ENCODE peak calls at places on chromosomes 13 and 19, in nine cellular contexts. E is thoracic aorta, W is WTC11, A is fibroblast of pulmonary artery, J is heart right ventricle, H is body of pancreas, D is mucosa of descending colon, O is Peyer's patch, C is mammary epithelial cell. K is an unnamed sample.

GRCh38 chr13:43698743-43699142 is 88.0 kb downstream of the ENOX1 start:
- DNase-seq in J (no peak), D (no peak), A (peak), W (no peak), H (no peak), E (no peak), C (no peak), O (no peak), K (no peak)

GRCh38 chr13:102214956-102215355 is 186.9 kb downstream of the FGF14 start:
- DNase-seq in E (no peak), D (no peak), A (no peak), J (no peak), H (no peak), C (no peak), W (no peak), O (no peak), K (no peak)

GRCh38 chr13:110108348-110109139 is 198.4 kb downstream of the COL4A1 start:
- DNase-seq in O (no peak), A (peak), H (peak), E (peak), C (peak), W (peak), J (peak), D (peak), K (no peak)

GRCh38 chr13:72891423-72891822 is 109.5 kb downstream of the PIBF1 start:
- DNase-seq in C (no peak), W (no peak), O (no peak), H (no peak), D (no peak), E (no peak), J (no peak), A (no peak), K (no peak)

GRCh38 chr19:39874404-39874803 is 28.2 kb upstream of the FBL start:
- DNase-seq in D (no peak), C (no peak), A (no peak), W (no peak), H (no peak), O (no peak), E (no peak), J (no peak), K (no peak)

GRCh38 chr13:48411281-48412099 is 1.4 kb downstream of the LPAR6 start:
- DNase-seq in H (no peak), J (no peak), D (no peak), E (no peak), W (no peak), O (no peak), A (no peak), C (no peak), K (no peak)

GRCh38 chr13:65932587-65933239 is 1297.4 kb downstream of the PCDH9 start:
- DNase-seq in D (no peak), H (no peak), O (no peak), C (peak), A (no peak), J (no peak), E (no peak), W (no peak), K (no peak)

GRCh38 chr13:75256922-75257321 is 225.0 kb downstream of the TBC1D4 start:
- DNase-seq in C (peak), A (no peak), E (no peak), H (no peak), D (no peak), W (no peak), O (no peak), J (no peak), K (no peak)

GRCh38 chr13:51906581-51906980 is 44.8 kb downstream of the CCDC70 start:
- DNase-seq in E (no peak), W (no peak), H (peak), O (no peak), C (no peak), D (no peak), J (no peak), A (no peak), K (no peak)

GRCh38 chr13:87376081-87376480 is 295.1 kb upstream of the SLITRK5 start:
- DNase-seq in W (no peak), A (no peak), E (no peak), O (no peak), H (no peak), D (no peak), J (no peak), C (peak), K (no peak)

DNA sequence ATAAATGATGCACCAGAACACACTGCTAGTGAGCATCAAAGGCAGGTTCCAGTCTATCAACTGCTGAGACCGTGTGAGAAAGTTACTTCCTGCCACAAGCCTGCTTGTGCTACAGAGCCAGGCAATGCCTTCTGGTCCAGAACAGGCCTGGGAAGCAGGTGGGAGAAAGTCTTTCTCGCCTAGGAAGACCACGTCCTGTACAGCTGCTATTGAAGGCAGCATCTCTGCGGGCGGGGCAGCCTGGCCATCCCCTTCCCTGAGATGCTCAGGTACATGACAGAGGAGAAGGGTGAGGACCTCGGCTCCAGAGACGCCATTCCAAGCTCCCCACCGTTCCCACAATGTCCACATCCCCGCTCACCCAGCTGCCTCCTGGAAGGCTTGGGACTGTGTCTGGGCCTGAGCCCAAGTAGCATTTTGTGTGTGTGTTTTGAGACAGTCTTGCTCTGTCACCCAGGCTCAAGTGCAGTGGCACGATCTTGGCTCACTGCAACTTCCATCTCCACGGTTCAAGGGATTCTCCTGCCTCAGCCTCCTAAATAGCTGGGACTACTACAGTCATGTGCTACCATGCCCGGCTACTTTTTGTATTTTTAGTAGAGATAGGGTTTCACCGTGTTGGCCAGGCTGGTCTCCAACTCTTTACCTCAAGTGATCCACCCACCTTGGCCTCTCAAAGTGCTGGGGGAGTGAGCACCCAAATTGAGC is 3.4 kb downstream of the RFX1 start:
- DNase-seq in C (no peak), D (no peak), O (peak), E (no peak), J (no peak), A (no peak), W (no peak), H (no peak), K (no peak)
- TF ChIP-seq CTCF in C (no peak), D (no peak), O (no peak), E (no peak), J (no peak), A (no peak), W (no peak), H (no peak), K (no peak)

GRCh38 chr19:17778621-17779280 is 16.2 kb upstream of the B3GNT3 start:
- DNase-seq in J (no peak), C (no peak), A (no peak), W (peak), D (peak), H (no peak), E (no peak), O (no peak), K (no peak)

GRCh38 chr19:17775991-17776803 is 18.7 kb upstream of the B3GNT3 start:
- DNase-seq in A (no peak), H (no peak), W (no peak), J (no peak), O (peak), C (no peak), D (no peak), E (no peak), K (peak)

GRCh38 chr19:17772172-17772571 is 20.9 kb downstream of the FCHO1 start:
- DNase-seq in A (peak), D (no peak), E (no peak), W (no peak), J (no peak), O (no peak), H (no peak), C (no peak), K (no peak)

GRCh38 chr19:17777840-17778620 is 16.9 kb upstream of the B3GNT3 start:
- DNase-seq in D (peak), J (no peak), O (peak), A (peak), W (peak), H (peak), C (no peak), E (no peak), K (peak)

DNA sequence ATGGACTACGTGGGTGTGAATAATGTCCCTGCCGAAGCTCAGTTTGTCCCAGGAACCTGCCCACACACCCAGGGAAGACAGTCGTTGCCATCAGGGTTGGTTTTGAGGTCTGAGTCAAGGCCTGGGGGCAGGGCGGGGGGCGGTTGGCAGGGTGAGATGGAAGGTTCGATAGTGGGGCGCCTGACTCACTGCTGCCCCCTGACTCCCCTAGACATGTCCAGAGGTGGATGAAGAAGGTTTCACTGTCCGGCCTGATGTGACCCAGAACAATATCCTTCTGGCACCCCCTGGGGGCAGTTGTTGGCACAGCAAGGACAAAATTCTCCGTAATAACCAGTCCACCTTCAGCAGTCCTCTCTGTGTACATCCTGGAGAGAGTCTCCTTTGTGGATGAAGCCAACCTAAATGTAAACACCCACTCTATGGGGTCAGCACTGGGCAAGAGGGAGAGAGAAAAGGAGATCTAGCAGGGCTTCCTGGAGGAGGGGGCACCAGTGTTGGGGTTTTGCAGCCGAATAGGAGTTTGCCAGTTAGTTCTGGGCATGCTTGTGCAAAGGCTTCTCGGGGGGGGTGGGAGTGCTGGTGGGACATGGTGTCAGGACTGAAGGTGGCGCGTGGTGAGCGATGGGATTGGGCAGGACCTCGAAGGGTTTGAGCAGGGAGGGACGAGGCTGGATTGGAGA is 19.6 kb upstream of the B3GNT3 start:
- DNase-seq in W (peak), C (no peak), O (peak), A (peak), H (peak), D (peak), J (no peak), E (no peak), K (no peak)
- TF ChIP-seq CTCF in W (peak), C (peak), O (peak), A (peak), H (peak), D (peak), J (peak), E (peak), K (no peak)

GRCh38 chr19:13959962-13960862 is 7.9 kb downstream of the DCAF15 start:
- DNase-seq in W (peak), J (no peak), D (no peak), A (no peak), E (no peak), C (no peak), O (no peak), H (no peak), K (no peak)
- TF ChIP-seq CTCF in W (peak), J (peak), D (no peak), A (peak), E (no peak), C (peak), O (peak), H (no peak), K (no peak)

DNA sequence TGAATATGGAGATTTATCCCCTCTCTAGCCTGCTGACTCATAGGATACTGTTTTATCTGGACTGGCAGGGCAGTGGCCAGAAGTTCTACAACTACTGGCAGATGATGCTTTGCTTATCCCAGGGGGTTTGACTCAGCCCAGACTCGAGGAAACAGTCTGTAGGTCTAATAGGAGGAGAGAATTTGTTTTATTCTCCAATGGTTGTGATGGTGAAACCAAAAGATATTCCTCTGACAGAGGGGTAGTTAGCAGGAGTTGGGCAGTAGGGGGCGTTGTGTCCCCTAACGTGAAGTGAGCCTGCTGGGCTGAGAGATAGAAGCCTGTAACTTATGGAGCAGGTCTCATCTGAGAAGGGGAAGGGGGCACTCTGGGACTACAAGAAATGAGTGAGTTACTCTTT is 74.9 kb downstream of the WTIP start:
- DNase-seq in O (no peak), A (peak), E (no peak), D (no peak), H (peak), C (peak), W (peak), J (peak), K (no peak)
- TF ChIP-seq CTCF in O (peak), A (peak), E (no peak), D (no peak), H (peak), C (peak), W (peak), J (peak), K (no peak)

GRCh38 chr19:6802336-6803035 is 30.0 kb downstream of the VAV1 start:
- DNase-seq in E (no peak), O (peak), H (peak), C (no peak), A (no peak), D (peak), J (peak), W (no peak), K (peak)
- TF ChIP-seq CTCF in E (no peak), O (no peak), H (no peak), C (no peak), A (no peak), D (no peak), J (peak), W (no peak), K (no peak)

DNA sequence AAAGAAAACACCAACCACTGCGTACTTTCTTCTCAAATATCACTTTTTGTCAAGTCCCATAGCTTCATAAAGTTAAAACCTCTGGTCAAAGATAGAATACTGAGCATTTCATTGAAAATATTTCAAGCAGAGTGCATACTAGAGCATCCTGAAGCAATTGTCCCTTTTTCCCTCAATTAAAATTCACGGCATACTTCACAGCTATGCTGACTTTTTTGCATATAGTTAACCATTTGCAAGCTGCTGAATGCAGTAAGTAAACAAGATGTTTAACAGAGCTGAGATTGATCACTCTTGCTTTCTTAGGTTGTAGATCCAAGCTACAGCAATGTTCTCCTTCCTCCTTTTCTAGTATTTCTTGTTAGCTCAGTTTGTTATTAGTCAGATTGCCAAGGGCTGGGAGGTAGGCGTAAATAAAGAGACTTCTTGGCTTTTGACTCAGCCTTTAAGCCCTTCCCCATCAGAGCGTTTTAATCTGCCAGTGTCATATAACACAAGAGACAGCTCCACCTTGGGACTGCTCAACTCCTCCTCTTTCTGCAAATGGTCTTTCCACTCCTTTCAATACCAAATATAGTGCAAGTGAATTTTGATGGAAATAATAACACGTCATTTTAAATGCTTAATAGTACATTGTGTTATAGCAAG is at the start of gene SLITRK6:
- DNase-seq in D (no peak), J (no peak), H (no peak), W (no peak), O (no peak), E (no peak), C (peak), A (peak), K (no peak)
- TF ChIP-seq CTCF in D (no peak), J (no peak), H (no peak), W (no peak), O (no peak), E (no peak), C (peak), A (peak), K (no peak)

DNA sequence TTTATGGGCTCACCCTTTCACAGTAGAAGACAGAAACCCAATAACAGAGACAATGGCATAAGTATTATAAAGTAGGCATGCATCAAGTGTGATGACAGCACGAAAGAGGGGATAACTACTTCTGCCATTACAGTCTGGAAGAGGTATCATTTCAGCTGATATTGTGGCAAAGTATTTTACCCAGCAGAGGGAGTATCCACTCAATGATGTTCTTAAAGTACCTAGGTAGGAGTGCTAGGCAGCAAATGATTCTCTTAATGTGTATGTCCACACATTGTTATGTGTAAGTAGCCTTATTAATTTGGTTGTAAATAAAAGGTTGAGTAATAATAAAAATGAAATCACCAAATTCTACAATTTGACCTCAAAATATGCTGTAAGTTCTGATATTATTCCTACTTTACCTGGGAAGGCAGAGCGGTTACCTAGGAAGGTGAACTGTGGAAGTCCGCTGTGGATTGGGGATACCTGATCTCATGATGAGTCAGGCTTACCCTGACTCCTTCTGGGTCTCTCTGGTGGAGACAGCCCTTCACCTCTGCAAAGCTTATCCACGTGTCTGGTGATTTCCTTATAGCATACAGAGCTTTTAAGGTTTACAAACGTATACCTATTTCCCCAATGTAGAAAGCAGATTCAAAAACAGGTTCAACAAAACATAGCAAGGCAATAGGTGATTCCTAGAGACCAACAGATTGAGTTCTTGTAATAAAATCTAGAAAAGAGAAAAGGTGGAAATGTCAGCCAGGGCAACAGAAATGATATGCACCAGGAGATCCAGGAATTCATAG is 4.0 kb upstream of the UBAC2 start:
- DNase-seq in E (no peak), H (no peak), W (no peak), C (peak), O (no peak), J (no peak), A (peak), D (no peak), K (no peak)
- TF ChIP-seq CTCF in E (no peak), H (no peak), W (no peak), C (peak), O (peak), J (peak), A (no peak), D (no peak), K (no peak)

K was measured in activated B cell treated with CpG ODN at 0.5 μM for 24 hours.